ENCODE peak calls at places on chromosome 22, in four cellular contexts. C is pancreas, M is endothelial cell of umbilical vein, T is GM12878. Q is an unnamed sample. For H3K36me3, the result is how much of the 10 kb centered on the place peaks cover.

GRCh38 chr22:46213052-46213451 is 37.0 kb downstream of the CDPF1 start:
- DNase-seq in C (no peak), M (no peak), T (no peak), Q (no peak)

GRCh38 chr22:35258144-35258988 is 1.1 kb downstream of the HMGXB4 start:
- DNase-seq in C (peak), M (peak), T (no peak), Q (peak)

GRCh38 chr22:40348025-40348658 is 1.8 kb downstream of the ADSL start:
- DNase-seq in C (peak), M (peak), T (no peak), Q (no peak)

GRCh38 chr22:46592390-46592872 is 27.8 kb upstream of the GRAMD4 start:
- DNase-seq in C (peak), M (peak), T (no peak), Q (peak)

GRCh38 chr22:40422558-40423245 is 52.3 kb downstream of the SGSM3 start:
- DNase-seq in C (no peak), M (no peak), T (no peak), Q (no peak)

GRCh38 chr22:26632422-26633155 is 10.8 kb downstream of the CRYBA4 start:
- DNase-seq in C (no peak), M (peak), T (no peak), Q (no peak)

GRCh38 chr22:20009018-20009482 is 7.6 kb downstream of the ARVCF start:
- DNase-seq in C (no peak), M (no peak), T (no peak), Q (no peak)

GRCh38 chr22:43171607-43172006 is 15.3 kb downstream of the TTLL12 start:
- DNase-seq in C (no peak), M (no peak), T (no peak), Q (no peak)

GRCh38 chr22:27834364-27835185 is 33.0 kb upstream of the MN1 start:
- DNase-seq in C (no peak), M (no peak), T (no peak), Q (no peak)

GRCh38 chr22:50257451-50258360 is 3.8 kb downstream of the MAPK12 start:
- DNase-seq in C (no peak), M (no peak), T (no peak), Q (no peak)

GRCh38 chr22:34429314-34429713 is 509.0 kb upstream of the LARGE1 start:
- DNase-seq in C (no peak), M (no peak), T (no peak), Q (no peak)

GRCh38 chr22:32852346-32853251 is 51.1 kb downstream of the TIMP3 start:
- DNase-seq in C (no peak), M (no peak), T (no peak), Q (no peak)

GRCh38 chr22:35102663-35103062 is 36.7 kb downstream of the ISX start:
- DNase-seq in C (no peak), M (no peak), T (no peak), Q (peak)

GRCh38 chr22:45649809-45650208 is 21.8 kb upstream of the ATXN10 start:
- DNase-seq in C (no peak), M (no peak), T (no peak), Q (no peak)

GRCh38 chr22:36311386-36312085 is 58.6 kb downstream of the APOL1 start:
- DNase-seq in C (no peak), M (no peak), T (no peak), Q (no peak)
- H3K36me3 ChIP-seq in C (half or more), M (half or more), T (under half), Q (half or more)

DNA sequence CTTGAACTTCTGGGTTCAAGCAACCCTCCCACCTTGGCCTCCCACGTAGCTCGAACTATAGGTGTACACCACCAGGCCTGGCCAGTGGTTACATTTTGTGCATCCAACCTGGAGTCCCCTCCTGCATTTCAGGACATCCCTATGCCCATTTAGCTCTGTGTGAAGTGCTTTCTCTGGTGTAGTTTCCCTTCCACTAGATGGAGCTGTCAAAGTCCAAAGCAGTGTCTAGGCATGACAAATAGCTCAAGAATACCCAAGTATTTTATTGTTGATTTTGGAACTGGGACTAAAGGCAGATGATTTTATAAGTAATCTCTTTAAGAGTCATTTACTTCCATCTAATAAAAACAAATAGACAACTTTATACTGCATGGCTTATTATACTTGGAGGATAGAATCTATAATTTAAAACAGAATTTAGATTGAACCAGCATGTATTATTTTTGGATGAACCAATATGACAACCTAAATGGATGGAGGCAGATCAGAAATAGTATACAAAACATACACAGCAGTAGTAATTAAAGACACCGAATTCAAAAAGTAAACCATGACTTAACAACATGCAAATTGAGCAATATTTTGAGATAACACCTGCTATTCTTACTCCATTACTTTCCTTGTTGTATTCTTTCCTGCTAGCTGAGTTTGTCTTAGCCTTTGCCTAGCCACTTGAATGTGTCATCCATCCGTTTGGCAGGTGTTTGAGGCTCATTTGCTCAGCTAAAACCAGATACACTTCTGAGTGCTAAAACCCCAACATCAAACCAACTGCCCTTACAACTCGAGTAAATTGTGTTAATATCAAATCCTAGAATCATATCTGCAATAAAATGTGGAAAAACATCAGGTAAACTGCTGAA is 37.7 kb downstream of the EIF4ENIF1 start:
- DNase-seq in C (no peak), M (peak), T (peak), Q (peak)
- H3K36me3 ChIP-seq in C (under half), M (under half), T (under half), Q (under half)

DNA sequence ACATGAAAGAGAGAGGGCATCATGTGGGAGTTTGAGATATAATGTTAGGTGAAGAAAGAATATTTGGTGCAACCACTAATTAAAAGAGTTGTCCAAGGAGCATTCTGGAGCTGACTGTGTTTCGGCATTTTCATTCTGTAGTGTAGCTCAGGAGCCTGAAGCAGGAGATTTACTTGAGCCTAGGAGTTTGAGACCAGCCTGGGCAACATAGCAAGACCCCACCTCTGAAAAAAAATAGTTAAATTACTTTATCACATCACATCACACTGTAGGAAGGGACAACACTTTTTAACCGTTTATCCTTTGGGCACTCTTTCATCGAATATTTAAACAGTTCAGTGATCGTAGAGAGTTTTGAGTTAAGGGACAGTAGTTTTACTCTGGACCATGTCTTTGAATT is 50.3 kb upstream of the SLC25A18 start:
- DNase-seq in C (no peak), M (no peak), T (no peak), Q (no peak)
- H3K36me3 ChIP-seq in C (under half), M (under half), T (under half), Q (under half)

GRCh38 chr22:21970037-21970799 is 12.4 kb downstream of the TOP3B start:
- DNase-seq in C (no peak), M (no peak), T (no peak), Q (no peak)
- H3K36me3 ChIP-seq in C (under half), M (under half), T (under half), Q (under half)

GRCh38 chr22:24003887-24004286 is 1.4 kb downstream of the GSTT4 start:
- DNase-seq in C (no peak), M (no peak), T (no peak), Q (no peak)

GRCh38 chr22:24002849-24003248 is 2.4 kb downstream of the GSTT4 start:
- DNase-seq in C (no peak), M (no peak), T (no peak), Q (no peak)

GRCh38 chr22:24005201-24005600 is at the start of gene GSTT4:
- DNase-seq in C (no peak), M (no peak), T (no peak), Q (no peak)

GRCh38 chr22:24002272-24002671 is 3.0 kb downstream of the GSTT4 start:
- DNase-seq in C (no peak), M (no peak), T (no peak), Q (no peak)

GRCh38 chr22:24001314-24001713 is 3.9 kb downstream of the GSTT4 start:
- DNase-seq in C (no peak), M (no peak), T (no peak), Q (no peak)
- H3K36me3 ChIP-seq in C (under half), M (under half), T (under half), Q (under half)

GRCh38 chr22:37887610-37888378 is 18.3 kb upstream of the MICALL1 start:
- DNase-seq in C (no peak), M (peak), T (no peak), Q (no peak)
- H3K36me3 ChIP-seq in C (under half), M (under half), T (under half), Q (under half)

GRCh38 chr22:48301908-48302307 is 1525.8 kb downstream of the BRD1 start:
- DNase-seq in C (no peak), M (no peak), T (no peak), Q (no peak)
- H3K36me3 ChIP-seq in C (under half), M (under half), T (under half), Q (under half)

Q was measured in GM06990.